ENCODE peak calls at places on chromosomes 13 and 19, in eight cellular contexts. Y is RCC 7860; M is D341Med; U is pancreas; J is amygdala; E is activated naive CD8-positive, alpha-beta T cell treated with anti-CD3 and anti-CD28 coated beads, Interleukin-2, amount 50 U/mL, for 24 hours; H is stimulated activated effector memory CD8-positive, alpha-beta T cell treated with anti-CD3 and anti-CD28 coated beads, Interleukin-12 subunit alpha, Interleukin-12 subunit beta, amount 100 ng/mL, for 72 hours; N is cardiac muscle cell. T is an unnamed sample.

GRCh38 chr19:6238643-6239281 is 41.0 kb downstream of the MLLT1 start:
- DNase-seq in M (no peak), Y (no peak), E (no peak), N (peak), J (no peak), U (peak), H (no peak), T (no peak)

GRCh38 chr13:56986121-56986520 is 154.6 kb upstream of the PRR20A start:
- DNase-seq in J (no peak), H (no peak), N (no peak), E (no peak), U (no peak), M (no peak), Y (no peak), T (no peak)

GRCh38 chr13:50474094-50474654 is 369.3 kb downstream of the DLEU7 start:
- DNase-seq in H (no peak), Y (no peak), J (no peak), N (no peak), E (no peak), U (no peak), M (no peak), T (no peak)

GRCh38 chr19:30711296-30711695 is 339.1 kb downstream of the ZNF536 start:
- DNase-seq in Y (no peak), J (no peak), N (no peak), E (no peak), U (no peak), M (peak), H (no peak), T (peak)

GRCh38 chr13:106471957-106472543 is 63.4 kb downstream of the EFNB2 start:
- DNase-seq in J (no peak), N (peak), Y (peak), H (no peak), M (no peak), U (no peak), E (no peak), T (peak)

GRCh38 chr19:7395360-7395781 is 46.6 kb downstream of the ARHGEF18 start:
- DNase-seq in U (no peak), E (peak), H (no peak), J (no peak), Y (no peak), N (peak), M (peak), T (no peak)

GRCh38 chr19:6610934-6611370 is 20.0 kb upstream of the CD70 start:
- DNase-seq in U (no peak), Y (peak), N (peak), H (no peak), E (no peak), M (no peak), J (no peak), T (no peak)

GRCh38 chr13:92225861-92226260 is 827.4 kb downstream of the GPC5 start:
- DNase-seq in H (no peak), N (peak), E (no peak), U (no peak), M (no peak), J (no peak), Y (no peak), T (no peak)

T was measured in NCI-H82.